ENCODE peak calls at places on chromosome 2, in four cellular contexts. O is fibroblast of mammary gland, F is AG04450, J is osteocyte. A is an unnamed sample.

GRCh38 chr2:127107622-127107999 is 657 bp upstream of the BIN1 start:
- DNase-seq in O (peak), F (no peak), J (no peak), A (no peak)

GRCh38 chr2:218436992-218437391 is 18.1 kb downstream of the VIL1 start:
- DNase-seq in O (no peak), F (no peak), J (no peak), A (no peak)

GRCh38 chr2:232142049-232142448 is 180.5 kb downstream of the DIS3L2 start:
- DNase-seq in O (peak), F (no peak), J (no peak), A (no peak)

GRCh38 chr2:151971301-151972072 is 127.4 kb downstream of the CACNB4 start:
- DNase-seq in O (no peak), F (no peak), J (no peak), A (no peak)

GRCh38 chr2:74671479-74671878 is 17.4 kb downstream of the SEMA4F start:
- DNase-seq in O (peak), F (no peak), J (no peak), A (no peak)

GRCh38 chr2:236354973-236355595 is 90.9 kb upstream of the ASB18 start:
- DNase-seq in O (no peak), F (no peak), J (no peak), A (no peak)

GRCh38 chr2:44943693-44944101 is 2.2 kb downstream of the SIX3 start:
- DNase-seq in O (no peak), F (no peak), J (no peak), A (no peak)

GRCh38 chr2:173037245-173038106 is 38.2 kb upstream of the MAP3K20 start:
- DNase-seq in O (no peak), F (no peak), J (no peak), A (no peak)

GRCh38 chr2:132815522-132815921 is 145.5 kb upstream of the LYPD1 start:
- DNase-seq in O (peak), F (peak), J (no peak), A (no peak)

GRCh38 chr2:85133751-85134254 is 611 bp downstream of the TCF7L1 start:
- DNase-seq in O (peak), F (no peak), J (peak), A (peak)

GRCh38 chr2:236663671-236664101 is 94.1 kb downstream of the ACKR3 start:
- DNase-seq in O (peak), F (no peak), J (peak), A (no peak)

GRCh38 chr2:174771631-174772491 is 7.6 kb upstream of the CHRNA1 start:
- DNase-seq in O (peak), F (no peak), J (peak), A (peak)

GRCh38 chr2:16744521-16744920 is 78.9 kb upstream of the CYRIA start:
- DNase-seq in O (no peak), F (no peak), J (no peak), A (no peak)

GRCh38 chr2:134331081-134331480 is 77.2 kb downstream of the MGAT5 start:
- DNase-seq in O (no peak), F (no peak), J (no peak), A (no peak)

DNA sequence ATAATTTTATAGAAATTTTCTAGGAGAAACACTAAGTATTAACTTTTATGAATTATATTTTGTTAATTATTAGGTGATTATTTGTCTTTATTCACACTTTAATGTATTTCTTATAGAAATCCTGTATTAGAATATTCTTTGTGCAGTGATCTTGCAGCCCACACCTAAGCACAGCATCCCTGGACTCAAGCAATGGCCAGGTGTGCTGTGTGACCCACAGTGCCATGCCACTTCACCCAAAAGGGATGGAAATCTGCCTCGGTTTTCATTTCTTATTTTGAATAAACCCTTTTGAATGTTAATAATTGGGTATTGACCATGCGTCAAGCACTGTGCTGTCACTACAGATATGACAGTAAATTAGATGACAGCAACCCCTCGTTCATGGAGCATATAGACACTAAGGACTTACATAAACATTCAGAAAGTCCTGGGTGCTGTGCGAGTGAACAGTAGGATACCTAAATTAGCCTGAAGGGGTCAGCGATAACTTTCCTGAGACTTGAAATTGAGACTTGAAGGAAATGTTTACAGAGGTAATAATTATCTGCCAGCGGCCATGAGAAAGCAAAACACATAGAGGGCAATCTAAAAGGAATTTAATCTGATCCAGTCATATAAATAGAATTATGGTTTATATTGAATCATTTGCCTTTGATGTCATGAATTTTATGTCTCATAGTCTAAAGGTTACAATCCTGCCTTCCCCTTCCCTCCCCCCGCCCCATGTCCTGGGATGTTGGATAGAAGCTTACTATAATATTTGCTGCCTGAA is 52.7 kb upstream of the CALCRL start:
- DNase-seq in O (peak), F (peak), J (no peak), A (no peak)
- TF ChIP-seq CTCF in O (peak), F (peak), J (peak), A (peak)

GRCh38 chr2:227545990-227546389 is 52.7 kb upstream of the SCYGR2 start:
- DNase-seq in O (no peak), F (no peak), J (no peak), A (no peak)
- TF ChIP-seq CTCF in O (peak), F (peak), J (no peak), A (peak)

DNA sequence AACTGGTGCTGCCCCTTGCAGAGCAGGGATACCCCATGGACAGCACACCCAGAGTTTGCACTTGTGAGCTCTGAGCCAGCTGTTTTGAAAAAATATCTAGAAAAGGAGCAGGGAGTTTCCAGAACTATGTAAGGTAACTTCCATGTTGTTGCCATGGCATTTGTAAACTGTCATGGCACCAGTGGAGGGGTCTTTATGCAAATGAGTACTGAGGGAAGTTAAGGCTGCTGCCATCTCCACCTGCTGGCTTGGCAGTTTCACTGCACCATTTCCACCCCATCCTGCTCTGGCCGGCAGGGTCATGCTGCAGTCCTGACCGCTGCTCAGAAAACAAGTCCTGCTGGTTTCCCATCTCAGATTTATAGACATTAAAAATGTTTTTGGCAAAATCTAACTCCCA is 52.3 kb upstream of the SNTG2 start:
- DNase-seq in O (no peak), F (no peak), J (peak), A (no peak)
- TF ChIP-seq CTCF in O (no peak), F (no peak), J (peak), A (peak)

GRCh38 chr2:67272195-67272594 is 124.9 kb upstream of the ETAA1 start:
- DNase-seq in O (no peak), F (no peak), J (no peak), A (no peak)

GRCh38 chr2:67277450-67277849 is 119.7 kb upstream of the ETAA1 start:
- DNase-seq in O (no peak), F (no peak), J (no peak), A (no peak)
- TF ChIP-seq CTCF in O (no peak), F (no peak), J (no peak), A (no peak)

GRCh38 chr2:68579689-68580088 is 63.7 kb upstream of the PROKR1 start:
- DNase-seq in O (no peak), F (no peak), J (no peak), A (no peak)
- TF ChIP-seq CTCF in O (no peak), F (no peak), J (no peak), A (no peak)

GRCh38 chr2:15543541-15543940 is 17.6 kb downstream of the NBAS start:
- DNase-seq in O (no peak), F (no peak), J (no peak), A (no peak)

GRCh38 chr2:15548974-15549373 is 12.2 kb downstream of the NBAS start:
- DNase-seq in O (no peak), F (no peak), J (no peak), A (no peak)

GRCh38 chr2:15547100-15547499 is 14.0 kb downstream of the NBAS start:
- DNase-seq in O (peak), F (no peak), J (no peak), A (no peak)

GRCh38 chr2:15544227-15544626 is 16.9 kb downstream of the NBAS start:
- DNase-seq in O (no peak), F (no peak), J (no peak), A (no peak)

DNA sequence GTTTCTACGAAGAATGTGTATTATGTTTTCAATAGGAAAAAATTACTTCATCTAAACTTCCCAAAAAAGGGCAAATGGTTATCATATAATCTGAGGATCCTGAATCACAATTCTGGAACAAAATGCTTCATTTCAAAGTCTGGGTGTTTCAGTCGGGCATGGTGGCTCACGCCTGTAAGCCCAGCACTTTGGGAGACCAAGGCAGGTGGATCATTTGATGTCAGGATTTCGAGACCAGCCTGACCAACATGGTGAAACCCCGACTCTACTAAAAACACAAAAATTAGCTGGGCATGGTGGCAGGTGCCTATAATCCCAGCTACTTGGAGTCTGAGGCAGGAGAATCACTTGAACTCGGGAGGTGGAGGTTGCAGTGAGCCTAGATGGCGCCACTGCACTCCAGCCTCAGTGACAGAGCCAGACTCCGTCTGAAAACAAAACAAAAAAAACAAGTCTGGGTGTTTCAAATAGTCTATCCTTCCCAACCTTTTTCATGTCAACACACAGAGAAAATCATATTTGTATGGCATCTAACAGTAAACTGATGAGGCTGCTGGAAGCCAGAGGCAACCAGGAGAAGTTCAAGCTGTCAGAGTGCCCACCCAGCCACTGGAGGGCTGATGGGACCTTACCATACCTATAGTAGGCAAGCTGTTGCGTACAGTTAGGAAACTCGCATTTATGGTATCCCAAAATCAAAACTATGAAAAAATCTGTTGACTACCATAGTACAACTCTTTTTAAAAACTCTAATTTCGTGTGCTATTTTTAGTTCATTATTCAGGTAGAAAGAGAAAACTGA is 14.6 kb downstream of the NBAS start:
- DNase-seq in O (no peak), F (no peak), J (no peak), A (no peak)
- TF ChIP-seq CTCF in O (peak), F (no peak), J (peak), A (no peak)

GRCh38 chr2:171996021-171996420 is 3.7 kb upstream of the METAP1D start:
- DNase-seq in O (no peak), F (no peak), J (no peak), A (no peak)

GRCh38 chr2:171999125-171999524 is 628 bp upstream of the METAP1D start:
- DNase-seq in O (peak), F (no peak), J (no peak), A (no peak)

GRCh38 chr2:171995586-171995985 is 4.2 kb upstream of the METAP1D start:
- DNase-seq in O (no peak), F (no peak), J (no peak), A (no peak)

GRCh38 chr2:172000696-172001361 is 1.1 kb downstream of the METAP1D start:
- DNase-seq in O (peak), F (no peak), J (no peak), A (no peak)

GRCh38 chr2:171999604-172000469 is at the start of gene METAP1D:
- DNase-seq in O (peak), F (peak), J (peak), A (peak)
- TF ChIP-seq CTCF in O (no peak), F (peak), J (no peak), A (no peak)

DNA sequence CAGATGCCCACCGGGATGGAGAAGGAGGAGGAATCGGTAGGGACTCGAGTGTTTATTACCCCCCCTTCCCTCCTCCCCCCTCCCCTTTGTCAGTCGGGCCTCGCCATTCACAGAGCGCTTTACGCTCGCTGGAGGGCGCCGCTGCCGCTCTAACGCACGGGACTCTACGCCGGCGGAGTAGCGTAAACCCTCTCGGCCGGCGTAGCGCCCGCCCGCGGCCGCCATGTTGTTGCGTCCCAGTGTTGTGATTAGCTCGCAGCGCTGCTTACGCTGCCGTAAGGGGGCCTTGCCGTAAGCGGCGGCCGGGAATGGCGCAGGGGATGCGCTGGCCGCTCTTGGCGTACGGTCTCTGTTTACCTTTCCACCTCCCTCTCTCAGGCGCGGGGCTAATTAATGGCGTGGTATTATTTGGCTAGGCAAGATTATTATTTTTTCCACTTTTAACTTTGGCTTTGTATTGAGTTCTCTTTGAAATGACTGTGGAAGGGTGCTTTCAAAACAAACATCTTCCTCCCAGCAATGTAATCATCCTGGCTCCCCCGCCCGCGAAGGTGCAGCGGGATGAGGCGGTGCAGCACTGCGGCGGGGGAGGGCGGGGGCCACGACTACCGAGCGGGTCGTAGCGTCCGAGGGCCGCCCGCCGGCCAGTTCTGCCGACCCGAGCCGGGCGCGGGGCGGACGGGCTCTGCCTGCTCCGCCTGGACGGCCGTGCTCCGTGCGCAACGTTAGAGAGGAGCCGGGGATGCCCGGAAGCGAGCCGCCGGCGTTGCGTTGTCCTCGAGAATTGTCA is 779 bp downstream of the EPC2 start:
- DNase-seq in O (peak), F (peak), J (peak), A (peak)
- TF ChIP-seq CTCF in O (no peak), F (peak), J (peak), A (no peak)

GRCh38 chr2:54084600-54084999 is 30.8 kb upstream of the ACYP2 start:
- DNase-seq in O (peak), F (no peak), J (no peak), A (no peak)
- TF ChIP-seq CTCF in O (peak), F (peak), J (peak), A (peak)

A was measured in type B pancreatic cell.